ENCODE peak calls at places on chromosome 1, in eight cellular contexts. F, I, U, M, P, Y, K and G are unnamed samples.
A peak's percentile ranks its signal among the peaks of the same experiment; 100 is the strongest.

GRCh38 chr1:199698222-199698621 is 329.3 kb upstream of the NR5A2 start:
- DNase-seq in F (no peak), I (no peak), U (no peak), M (no peak), P (no peak), Y (no peak), K (no peak), G (no peak)

GRCh38 chr1:44677201-44677520 is 2.6 kb downstream of the ARMH1 start:
- DNase-seq in F (no peak), I (no peak), U (no peak), M (no peak), P (no peak), Y (no peak), K (no peak), G (no peak)

GRCh38 chr1:115098979-115099692 is 9.8 kb upstream of the TSPAN2 start:
- DNase-seq in F (no peak), I (peak; percentile 83), U (peak; percentile 25), M (peak; percentile 53), P (no peak), Y (peak; percentile 61), K (no peak), G (no peak)

GRCh38 chr1:25566730-25567341 is 23.4 kb downstream of the LDLRAP1 start:
- DNase-seq in F (peak; percentile 60), I (peak; percentile 89), U (no peak), M (no peak), P (no peak), Y (peak; percentile 64), K (peak; percentile 40), G (no peak)

GRCh38 chr1:24349891-24350290 is 30.7 kb downstream of the GRHL3 start:
- DNase-seq in F (no peak), I (no peak), U (no peak), M (no peak), P (no peak), Y (no peak), K (no peak), G (no peak)

GRCh38 chr1:178944729-178945128 is 73.9 kb upstream of the ANGPTL1 start:
- DNase-seq in F (no peak), I (no peak), U (no peak), M (no peak), P (no peak), Y (no peak), K (no peak), G (no peak)

GRCh38 chr1:54312874-54313316 is 93.3 kb downstream of the SSBP3 start:
- DNase-seq in F (no peak), I (peak; percentile 91), U (peak; percentile 38), M (no peak), P (no peak), Y (no peak), K (peak; percentile 54), G (no peak)

GRCh38 chr1:62286778-62287224 is 32.4 kb downstream of the KANK4 start:
- DNase-seq in F (no peak), I (no peak), U (no peak), M (no peak), P (no peak), Y (no peak), K (peak; percentile 38), G (no peak)

GRCh38 chr1:170326221-170326620 is 180.5 kb downstream of the NTMT2 start:
- DNase-seq in F (no peak), I (no peak), U (no peak), M (no peak), P (no peak), Y (no peak), K (no peak), G (no peak)